ENCODE peak calls at places on chromosomes 5 and 9, in eight cellular contexts. W is cardiac muscle cell, J is tibial artery, U is left lung, N is heart left ventricle, T is Calu3, R is tibial nerve, Q is K562. Z is an unnamed sample.

GRCh38 chr5:16568875-16569580 is 47.8 kb downstream of the RETREG1 start:
- DNase-seq in R (no peak), N (no peak), W (peak), Q (no peak), J (no peak), U (no peak), T (peak), Z (no peak)

GRCh38 chr9:77826621-77827020 is 178.5 kb upstream of the GNA14 start:
- DNase-seq in R (no peak), Q (no peak), U (no peak), N (no peak), W (no peak), T (no peak), J (no peak), Z (no peak)

GRCh38 chr5:143514915-143515314 is 111.4 kb upstream of the NR3C1 start:
- DNase-seq in U (no peak), Q (no peak), J (no peak), T (no peak), R (no peak), W (no peak), N (no peak), Z (no peak)

GRCh38 chr5:145449794-145450193 is 385.3 kb downstream of the PRELID2 start:
- DNase-seq in U (no peak), W (no peak), N (no peak), J (no peak), T (no peak), Q (no peak), R (no peak), Z (no peak)

GRCh38 chr9:8890695-8891094 is 1091.1 kb upstream of the DMAC1 start:
- DNase-seq in R (no peak), Q (no peak), W (no peak), N (no peak), J (no peak), T (no peak), U (no peak), Z (no peak)

GRCh38 chr9:113854310-113854709 is 21.8 kb upstream of the ZNF618 start:
- DNase-seq in Q (no peak), W (no peak), R (no peak), T (no peak), J (no peak), U (no peak), N (no peak), Z (no peak)

GRCh38 chr9:9846538-9846937 is 766.3 kb downstream of the PTPRD start:
- DNase-seq in W (no peak), U (no peak), Q (no peak), R (no peak), N (no peak), J (no peak), T (no peak), Z (no peak)

GRCh38 chr5:67153292-67153691 is 43.3 kb downstream of the CD180 start:
- DNase-seq in J (no peak), Q (no peak), R (no peak), W (no peak), N (no peak), U (no peak), T (no peak), Z (no peak)

GRCh38 chr5:64487283-64487682 is 18.5 kb upstream of the RGS7BP start:
- DNase-seq in W (no peak), T (no peak), R (no peak), U (no peak), J (no peak), Q (no peak), N (no peak), Z (no peak)

GRCh38 chr9:131776473-131776872 is 36.6 kb upstream of the RAPGEF1 start:
- DNase-seq in J (no peak), W (peak), N (no peak), U (no peak), Q (peak), T (peak), R (no peak), Z (no peak)

GRCh38 chr9:125632321-125633115 is 74.5 kb downstream of the MAPKAP1 start:
- DNase-seq in R (no peak), T (peak), Q (no peak), W (no peak), U (no peak), J (no peak), N (no peak), Z (no peak)

GRCh38 chr5:173245319-173246134 is 10.5 kb upstream of the NKX2-5 start:
- DNase-seq in W (no peak), Q (no peak), U (no peak), T (no peak), J (no peak), N (no peak), R (no peak), Z (no peak)

GRCh38 chr5:88675159-88675757 is 207.7 kb downstream of the MEF2C start:
- DNase-seq in R (no peak), Q (no peak), T (no peak), U (no peak), N (no peak), J (no peak), W (no peak), Z (no peak)

DNA sequence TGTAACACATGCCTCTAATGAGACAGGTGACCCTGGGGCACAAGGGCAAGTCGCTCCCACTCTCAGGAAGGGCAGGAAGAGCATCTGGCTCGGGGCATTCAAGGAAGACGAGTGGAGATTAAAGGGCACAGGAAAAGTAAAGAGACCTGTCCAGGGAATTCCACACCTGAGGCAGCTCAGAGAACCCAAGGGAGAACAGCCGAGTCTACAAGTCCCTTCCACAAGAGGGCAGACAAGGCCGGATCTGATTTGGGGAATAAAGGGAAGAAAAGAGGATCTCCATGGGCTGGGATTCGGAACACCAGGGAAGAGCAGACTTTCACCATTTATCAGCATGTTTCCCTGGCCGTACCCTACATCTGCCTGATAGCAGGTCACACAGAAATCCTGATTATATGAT is 28.1 kb downstream of the GPX3 start:
- DNase-seq in T (peak), W (peak), Q (no peak), R (no peak), J (no peak), U (no peak), N (no peak), Z (no peak)
- TF ChIP-seq CTCF in T (peak), W (peak), Q (peak), R (no peak), J (no peak), U (no peak), N (no peak), Z (no peak)

GRCh38 chr5:80275347-80275746 is 19.5 kb upstream of the SERINC5 start:
- DNase-seq in T (peak), N (no peak), Q (no peak), R (no peak), J (no peak), U (no peak), W (peak), Z (no peak)
- TF ChIP-seq CTCF in T (peak), N (peak), Q (peak), R (no peak), J (peak), U (no peak), W (peak), Z (no peak)

GRCh38 chr5:136082390-136083193 is 50.1 kb upstream of the SMAD5 start:
- DNase-seq in N (no peak), W (peak), U (peak), R (peak), T (peak), Q (peak), J (peak), Z (peak)
- TF ChIP-seq CTCF in N (peak), W (peak), U (peak), R (peak), T (peak), Q (peak), J (peak), Z (peak)

GRCh38 chr9:124012368-124013262 is 1.0 kb downstream of the LHX2 start:
- DNase-seq in Q (no peak), T (no peak), W (no peak), U (no peak), N (no peak), J (no peak), R (no peak), Z (no peak)

GRCh38 chr9:124010303-124010664 is 1.3 kb upstream of the LHX2 start:
- DNase-seq in W (no peak), U (no peak), R (no peak), J (no peak), N (no peak), Q (no peak), T (no peak), Z (no peak)

GRCh38 chr9:124010665-124011321 is 775 bp upstream of the LHX2 start:
- DNase-seq in J (no peak), T (no peak), U (no peak), N (no peak), W (peak), R (no peak), Q (no peak), Z (no peak)

GRCh38 chr9:124009835-124010226 is 1.7 kb upstream of the LHX2 start:
- DNase-seq in R (no peak), U (no peak), T (no peak), N (no peak), Q (no peak), W (no peak), J (no peak), Z (no peak)

DNA sequence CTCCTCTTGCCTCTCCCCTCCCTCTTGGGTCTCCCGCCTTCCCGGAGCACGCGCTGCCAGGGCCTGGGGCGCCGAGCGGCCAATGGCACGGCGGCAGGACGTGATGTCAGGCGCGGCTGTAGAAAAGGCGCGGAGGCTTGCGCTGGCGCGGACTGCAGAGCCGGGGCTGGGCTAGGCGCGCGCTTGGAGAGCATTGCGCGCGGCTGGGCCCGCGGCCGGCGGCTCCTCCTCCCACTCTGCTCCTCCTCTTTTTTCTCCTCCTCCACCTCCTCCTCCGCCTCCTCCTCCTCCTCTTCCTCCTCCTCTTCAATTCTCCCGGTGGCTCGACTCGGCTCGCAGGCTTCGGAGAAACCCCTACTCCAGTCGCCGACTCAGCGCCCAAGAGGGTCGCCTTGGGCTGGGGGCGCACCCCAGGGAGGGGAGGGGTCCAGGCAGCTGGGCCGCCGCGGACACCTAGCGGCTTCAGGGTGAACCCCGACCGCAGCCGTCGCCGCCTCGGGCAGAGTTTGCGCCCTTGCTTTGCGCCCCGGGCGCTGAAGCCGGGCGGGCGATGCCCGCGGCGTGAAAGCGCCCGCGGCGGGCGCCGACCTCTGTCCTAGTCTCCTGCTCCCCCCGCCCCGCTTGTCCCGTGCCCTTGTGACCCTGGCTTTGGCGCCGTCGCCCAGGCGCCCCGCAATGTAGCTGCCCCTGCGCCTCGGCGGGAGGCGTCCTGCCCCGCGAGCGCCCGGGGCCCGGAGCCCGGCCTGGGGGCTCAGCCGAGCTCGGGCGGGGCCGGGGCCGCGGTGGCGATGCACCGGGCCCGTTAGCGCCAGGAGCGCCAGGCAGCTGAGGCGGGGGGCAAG is at the start of gene LHX2:
- DNase-seq in R (no peak), W (peak), T (peak), N (peak), Q (peak), J (no peak), U (no peak), Z (no peak)
- TF ChIP-seq CTCF in R (no peak), W (peak), T (no peak), N (no peak), Q (no peak), J (no peak), U (no peak), Z (no peak)

GRCh38 chr5:132295505-132296411 is 1.6 kb downstream of the SLC22A4 start:
- DNase-seq in J (no peak), W (no peak), R (no peak), N (no peak), Q (no peak), U (no peak), T (no peak), Z (no peak)

GRCh38 chr5:132294728-132295504 is 722 bp downstream of the SLC22A4 start:
- DNase-seq in J (peak), N (peak), U (peak), T (peak), W (peak), Q (peak), R (no peak), Z (peak)

GRCh38 chr5:132291026-132291425 is 3.2 kb upstream of the SLC22A4 start:
- DNase-seq in U (no peak), R (no peak), W (no peak), N (no peak), T (no peak), Q (no peak), J (no peak), Z (no peak)

GRCh38 chr5:132293992-132294727 is at the start of gene SLC22A4:
- DNase-seq in T (peak), U (peak), R (peak), J (peak), Q (peak), W (peak), N (peak), Z (peak)

DNA sequence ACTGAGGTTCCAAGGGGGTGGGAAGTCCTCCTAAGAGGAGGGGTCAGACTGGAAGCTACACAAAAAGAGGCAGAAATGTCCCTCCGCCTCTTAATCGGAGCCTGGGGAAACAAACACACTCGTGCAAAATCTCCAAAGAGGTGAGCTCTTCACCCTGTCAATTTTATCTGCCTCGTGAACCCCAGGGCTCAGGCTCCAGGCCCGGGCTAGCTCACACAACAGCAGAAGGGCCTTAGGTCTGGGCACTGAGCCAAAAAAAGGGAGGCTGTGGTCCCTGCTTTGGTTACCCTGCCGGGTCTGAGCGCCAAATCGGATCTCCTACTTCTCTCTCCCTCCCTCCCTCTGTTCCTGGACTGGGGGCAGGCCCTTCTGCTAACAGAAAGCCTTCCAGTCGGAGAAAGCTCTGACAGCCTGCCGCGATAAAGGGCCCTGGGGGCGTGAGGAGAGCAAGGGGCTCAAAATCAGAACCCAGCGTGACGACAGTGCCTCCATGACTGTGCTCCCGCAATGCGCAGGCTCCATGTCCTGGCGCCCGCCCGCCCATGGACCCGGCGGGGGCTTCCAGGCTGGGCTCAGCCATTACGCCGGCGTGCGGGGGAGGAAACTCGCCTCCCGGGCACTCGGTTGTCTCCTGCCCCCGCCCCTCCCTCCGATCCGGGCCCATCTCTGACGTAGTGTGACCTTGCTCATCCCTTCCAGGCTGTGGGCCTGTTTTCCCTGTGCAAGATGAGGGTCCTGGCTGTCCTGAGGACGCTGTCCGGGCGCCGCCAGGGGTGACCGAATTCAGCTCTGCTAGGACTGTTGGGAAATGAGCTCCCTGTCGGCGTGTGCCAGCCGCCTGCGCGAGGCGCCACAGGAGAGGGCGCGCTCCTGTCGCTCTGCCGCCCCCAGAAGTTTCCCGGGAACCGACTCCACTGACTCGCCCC is 865 bp upstream of the SLC22A4 start:
- DNase-seq in N (peak), T (peak), W (peak), U (peak), R (peak), J (peak), Q (peak), Z (peak)
- TF ChIP-seq CTCF in N (no peak), T (peak), W (peak), U (no peak), R (peak), J (peak), Q (peak), Z (no peak)

GRCh38 chr9:94554439-94555331 is at the start of gene PCAT7:
- DNase-seq in U (no peak), N (no peak), T (peak), W (peak), Q (peak), R (no peak), J (no peak), Z (no peak)
- TF ChIP-seq CTCF in U (no peak), N (no peak), T (peak), W (peak), Q (peak), R (peak), J (no peak), Z (no peak)

DNA sequence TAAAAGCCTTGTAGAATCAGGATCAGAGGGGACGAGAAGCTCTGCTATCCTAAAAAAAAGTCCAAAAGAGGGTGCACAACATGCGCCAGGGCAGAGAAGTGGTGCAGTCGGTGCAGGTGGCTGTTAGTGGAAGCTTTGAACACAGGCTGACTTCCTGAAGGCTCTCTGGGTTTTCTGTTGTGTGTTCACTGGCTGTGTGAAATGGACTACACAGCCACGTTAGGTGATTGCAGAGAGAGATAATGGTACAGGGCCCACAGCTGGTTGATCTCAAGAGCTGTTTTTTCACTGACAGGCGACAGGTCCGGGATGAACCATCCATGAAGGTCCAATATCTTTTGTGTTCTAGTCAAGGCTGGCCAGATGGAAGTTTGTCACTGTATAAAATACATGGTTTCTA is 167.4 kb downstream of the TMEM167A start:
- DNase-seq in N (no peak), W (no peak), R (no peak), Q (no peak), T (no peak), U (no peak), J (no peak), Z (no peak)
- TF ChIP-seq CTCF in N (no peak), W (no peak), R (no peak), Q (no peak), T (no peak), U (no peak), J (no peak), Z (no peak)

DNA sequence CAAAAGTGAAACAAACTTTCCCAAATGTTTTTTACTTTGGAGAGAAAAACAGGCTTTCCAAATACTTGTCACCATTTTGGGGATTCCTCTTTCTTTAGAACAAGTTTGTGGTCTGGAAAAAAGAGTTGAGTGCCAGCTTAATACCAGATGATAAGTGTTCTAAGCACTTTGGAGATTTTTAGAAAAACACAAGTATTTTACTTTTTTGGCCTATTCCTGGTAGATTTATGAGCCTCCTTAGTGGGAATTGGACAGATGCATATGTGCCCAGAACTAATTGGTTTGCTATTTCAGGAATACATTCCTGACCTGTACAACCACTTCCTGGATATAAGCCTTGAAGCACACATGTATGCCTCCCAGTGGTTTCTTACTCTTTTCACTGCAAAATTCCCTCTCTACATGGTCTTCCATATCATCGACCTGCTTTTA is 40.5 kb downstream of the GPR21 start:
- DNase-seq in R (no peak), Q (no peak), T (no peak), U (no peak), W (peak), N (no peak), J (no peak), Z (no peak)
- TF ChIP-seq CTCF in R (no peak), Q (no peak), T (no peak), U (no peak), W (no peak), N (no peak), J (no peak), Z (no peak)